ENCODE peak calls at places on chromosomes 12 and 14, in six cellular contexts. One of them, this sample, is unnamed.

GRCh38 chr14:104926619-104927431 is 2.1 kb downstream of the PLD4 start:
- DNase-seq in lower leg skin: peak
- DNase-seq in adrenal gland: no peak
- DNase-seq in gastrocnemius medialis: no peak
- DNase-seq in A549: no peak
- DNase-seq in HCT116: no peak
- DNase-seq in this sample: no peak

GRCh38 chr12:124852329-124852831 is 11.3 kb downstream of the SCARB1 start:
- DNase-seq in lower leg skin: no peak
- DNase-seq in adrenal gland: peak
- DNase-seq in gastrocnemius medialis: no peak
- DNase-seq in A549: no peak
- DNase-seq in HCT116: no peak
- DNase-seq in this sample: no peak

GRCh38 chr12:132291402-132292175 is 37.8 kb downstream of the GALNT9 start:
- DNase-seq in lower leg skin: no peak
- DNase-seq in adrenal gland: no peak
- DNase-seq in gastrocnemius medialis: no peak
- DNase-seq in A549: no peak
- DNase-seq in HCT116: no peak
- DNase-seq in this sample: no peak

GRCh38 chr12:110501378-110501721 is 561 bp downstream of the VPS29 start:
- DNase-seq in lower leg skin: peak
- DNase-seq in adrenal gland: no peak
- DNase-seq in gastrocnemius medialis: peak
- DNase-seq in A549: peak
- DNase-seq in HCT116: no peak
- DNase-seq in this sample: peak

GRCh38 chr14:44657688-44658388 is 150.8 kb upstream of the FSCB start:
- DNase-seq in lower leg skin: no peak
- DNase-seq in adrenal gland: no peak
- DNase-seq in gastrocnemius medialis: no peak
- DNase-seq in A549: no peak
- DNase-seq in HCT116: no peak
- DNase-seq in this sample: no peak

GRCh38 chr14:35257809-35258208 is 34.4 kb upstream of the PSMA6 start:
- DNase-seq in lower leg skin: no peak
- DNase-seq in adrenal gland: no peak
- DNase-seq in gastrocnemius medialis: no peak
- DNase-seq in A549: no peak
- DNase-seq in HCT116: no peak
- DNase-seq in this sample: no peak

GRCh38 chr14:20555845-20556244 is 5.0 kb downstream of the RNASE9 start:
- DNase-seq in lower leg skin: no peak
- DNase-seq in adrenal gland: no peak
- DNase-seq in gastrocnemius medialis: no peak
- DNase-seq in A549: no peak
- DNase-seq in HCT116: no peak
- DNase-seq in this sample: no peak

GRCh38 chr12:68887641-68888040 is 45.3 kb downstream of the CPM start:
- DNase-seq in lower leg skin: no peak
- DNase-seq in adrenal gland: no peak
- DNase-seq in gastrocnemius medialis: no peak
- DNase-seq in A549: no peak
- DNase-seq in HCT116: no peak
- DNase-seq in this sample: no peak

GRCh38 chr14:41609704-41610183 is 3.1 kb downstream of the LRFN5 start:
- DNase-seq in lower leg skin: peak
- DNase-seq in adrenal gland: peak
- DNase-seq in gastrocnemius medialis: no peak
- DNase-seq in A549: no peak
- DNase-seq in HCT116: no peak
- DNase-seq in this sample: peak

GRCh38 chr14:67583711-67584644 is 16.1 kb downstream of the PIGH start:
- DNase-seq in lower leg skin: peak
- DNase-seq in adrenal gland: peak
- DNase-seq in gastrocnemius medialis: no peak
- DNase-seq in A549: peak
- DNase-seq in HCT116: peak
- DNase-seq in this sample: peak

GRCh38 chr12:92729773-92730305 is 27.1 kb downstream of the PLEKHG7 start:
- DNase-seq in lower leg skin: no peak
- DNase-seq in adrenal gland: no peak
- DNase-seq in gastrocnemius medialis: no peak
- DNase-seq in A549: no peak
- DNase-seq in HCT116: no peak
- DNase-seq in this sample: no peak

GRCh38 chr12:104632724-104633181 is 176.0 kb downstream of the CHST11 start:
- DNase-seq in lower leg skin: no peak
- DNase-seq in adrenal gland: no peak
- DNase-seq in gastrocnemius medialis: no peak
- DNase-seq in A549: no peak
- DNase-seq in HCT116: no peak
- DNase-seq in this sample: no peak

GRCh38 chr12:130422676-130423075 is 85.0 kb downstream of the PIWIL1 start:
- DNase-seq in lower leg skin: peak
- DNase-seq in adrenal gland: no peak
- DNase-seq in gastrocnemius medialis: no peak
- DNase-seq in A549: no peak
- DNase-seq in HCT116: no peak
- DNase-seq in this sample: no peak

GRCh38 chr12:84786622-84787021 is 126.0 kb downstream of the SLC6A15 start:
- DNase-seq in lower leg skin: no peak
- DNase-seq in adrenal gland: no peak
- DNase-seq in gastrocnemius medialis: no peak
- DNase-seq in A549: no peak
- DNase-seq in HCT116: no peak
- DNase-seq in this sample: no peak

GRCh38 chr14:69079188-69079742 is 73.7 kb downstream of the DCAF5 start:
- DNase-seq in lower leg skin: no peak
- DNase-seq in adrenal gland: no peak
- DNase-seq in gastrocnemius medialis: no peak
- DNase-seq in A549: peak
- DNase-seq in HCT116: no peak
- DNase-seq in this sample: no peak

GRCh38 chr12:126676426-126676825 is 1590.5 kb upstream of the TMEM132C start:
- DNase-seq in lower leg skin: no peak
- DNase-seq in adrenal gland: no peak
- DNase-seq in gastrocnemius medialis: no peak
- DNase-seq in A549: no peak
- DNase-seq in HCT116: no peak
- DNase-seq in this sample: no peak

GRCh38 chr12:127257366-127257935 is 1009.5 kb upstream of the TMEM132C start:
- DNase-seq in lower leg skin: no peak
- DNase-seq in adrenal gland: no peak
- DNase-seq in gastrocnemius medialis: no peak
- DNase-seq in A549: no peak
- DNase-seq in HCT116: no peak
- DNase-seq in this sample: no peak

GRCh38 chr14:66443158-66443695 is 42.9 kb upstream of the CCDC196 start:
- DNase-seq in lower leg skin: no peak
- DNase-seq in adrenal gland: no peak
- DNase-seq in gastrocnemius medialis: no peak
- DNase-seq in A549: no peak
- DNase-seq in HCT116: no peak
- DNase-seq in this sample: no peak

GRCh38 chr12:64510687-64511086 is 58.8 kb downstream of the TBK1 start:
- DNase-seq in lower leg skin: no peak
- DNase-seq in adrenal gland: no peak
- DNase-seq in gastrocnemius medialis: no peak
- DNase-seq in A549: no peak
- DNase-seq in HCT116: no peak
- DNase-seq in this sample: no peak

GRCh38 chr12:119178544-119179334 is at the start of gene HSPB8:
- DNase-seq in lower leg skin: peak
- DNase-seq in adrenal gland: peak
- DNase-seq in gastrocnemius medialis: peak
- DNase-seq in A549: peak
- DNase-seq in HCT116: peak
- DNase-seq in this sample: peak

GRCh38 chr12:108637222-108637621 is 3.5 kb upstream of the SELPLG start:
- DNase-seq in lower leg skin: peak
- DNase-seq in adrenal gland: no peak
- DNase-seq in gastrocnemius medialis: no peak
- DNase-seq in A549: no peak
- DNase-seq in HCT116: no peak
- DNase-seq in this sample: no peak
- TF ChIP-seq POLR2A in lower leg skin: no peak
- TF ChIP-seq POLR2A in adrenal gland: no peak
- TF ChIP-seq POLR2A in gastrocnemius medialis: no peak
- TF ChIP-seq POLR2A in A549: no peak
- TF ChIP-seq POLR2A in HCT116: no peak
- TF ChIP-seq POLR2A in this sample: no peak

GRCh38 chr12:52038447-52038846 is 12.8 kb upstream of the NR4A1 start:
- DNase-seq in lower leg skin: no peak
- DNase-seq in adrenal gland: no peak
- DNase-seq in gastrocnemius medialis: no peak
- DNase-seq in A549: no peak
- DNase-seq in HCT116: no peak
- DNase-seq in this sample: no peak

GRCh38 chr12:52033506-52034258 is 17.6 kb upstream of the NR4A1 start:
- DNase-seq in lower leg skin: peak
- DNase-seq in adrenal gland: peak
- DNase-seq in gastrocnemius medialis: no peak
- DNase-seq in A549: no peak
- DNase-seq in HCT116: no peak
- DNase-seq in this sample: no peak

GRCh38 chr12:52037248-52037861 is 13.9 kb upstream of the NR4A1 start:
- DNase-seq in lower leg skin: peak
- DNase-seq in adrenal gland: peak
- DNase-seq in gastrocnemius medialis: peak
- DNase-seq in A549: no peak
- DNase-seq in HCT116: no peak
- DNase-seq in this sample: no peak

GRCh38 chr12:52035926-52036325 is 15.3 kb upstream of the NR4A1 start:
- DNase-seq in lower leg skin: no peak
- DNase-seq in adrenal gland: no peak
- DNase-seq in gastrocnemius medialis: no peak
- DNase-seq in A549: no peak
- DNase-seq in HCT116: no peak
- DNase-seq in this sample: no peak

GRCh38 chr12:52036587-52037171 is 14.6 kb upstream of the NR4A1 start:
- DNase-seq in lower leg skin: peak
- DNase-seq in adrenal gland: peak
- DNase-seq in gastrocnemius medialis: peak
- DNase-seq in A549: peak
- DNase-seq in HCT116: no peak
- DNase-seq in this sample: peak
- TF ChIP-seq POLR2A in lower leg skin: no peak
- TF ChIP-seq POLR2A in adrenal gland: peak
- TF ChIP-seq POLR2A in gastrocnemius medialis: peak
- TF ChIP-seq POLR2A in A549: no peak
- TF ChIP-seq POLR2A in HCT116: no peak
- TF ChIP-seq POLR2A in this sample: no peak

GRCh38 chr12:30794591-30795409 is 40.0 kb upstream of the CAPRIN2 start:
- DNase-seq in lower leg skin: no peak
- DNase-seq in adrenal gland: peak
- DNase-seq in gastrocnemius medialis: no peak
- DNase-seq in A549: peak
- DNase-seq in HCT116: peak
- DNase-seq in this sample: peak
- TF ChIP-seq POLR2A in lower leg skin: no peak
- TF ChIP-seq POLR2A in adrenal gland: no peak
- TF ChIP-seq POLR2A in gastrocnemius medialis: no peak
- TF ChIP-seq POLR2A in A549: no peak
- TF ChIP-seq POLR2A in HCT116: peak
- TF ChIP-seq POLR2A in this sample: no peak

GRCh38 chr12:112008918-112009317 is 4.0 kb downstream of the TMEM116 start:
- DNase-seq in lower leg skin: no peak
- DNase-seq in adrenal gland: no peak
- DNase-seq in gastrocnemius medialis: no peak
- DNase-seq in A549: no peak
- DNase-seq in HCT116: no peak
- DNase-seq in this sample: no peak

GRCh38 chr12:112007945-112008344 is 5.0 kb downstream of the TMEM116 start:
- DNase-seq in lower leg skin: no peak
- DNase-seq in adrenal gland: no peak
- DNase-seq in gastrocnemius medialis: no peak
- DNase-seq in A549: no peak
- DNase-seq in HCT116: no peak
- DNase-seq in this sample: no peak

GRCh38 chr12:112004041-112004440 is 8.9 kb downstream of the TMEM116 start:
- DNase-seq in lower leg skin: no peak
- DNase-seq in adrenal gland: no peak
- DNase-seq in gastrocnemius medialis: no peak
- DNase-seq in A549: no peak
- DNase-seq in HCT116: no peak
- DNase-seq in this sample: no peak

GRCh38 chr12:112001555-112001954 is 11.4 kb downstream of the TMEM116 start:
- DNase-seq in lower leg skin: no peak
- DNase-seq in adrenal gland: no peak
- DNase-seq in gastrocnemius medialis: no peak
- DNase-seq in A549: no peak
- DNase-seq in HCT116: no peak
- DNase-seq in this sample: no peak

DNA sequence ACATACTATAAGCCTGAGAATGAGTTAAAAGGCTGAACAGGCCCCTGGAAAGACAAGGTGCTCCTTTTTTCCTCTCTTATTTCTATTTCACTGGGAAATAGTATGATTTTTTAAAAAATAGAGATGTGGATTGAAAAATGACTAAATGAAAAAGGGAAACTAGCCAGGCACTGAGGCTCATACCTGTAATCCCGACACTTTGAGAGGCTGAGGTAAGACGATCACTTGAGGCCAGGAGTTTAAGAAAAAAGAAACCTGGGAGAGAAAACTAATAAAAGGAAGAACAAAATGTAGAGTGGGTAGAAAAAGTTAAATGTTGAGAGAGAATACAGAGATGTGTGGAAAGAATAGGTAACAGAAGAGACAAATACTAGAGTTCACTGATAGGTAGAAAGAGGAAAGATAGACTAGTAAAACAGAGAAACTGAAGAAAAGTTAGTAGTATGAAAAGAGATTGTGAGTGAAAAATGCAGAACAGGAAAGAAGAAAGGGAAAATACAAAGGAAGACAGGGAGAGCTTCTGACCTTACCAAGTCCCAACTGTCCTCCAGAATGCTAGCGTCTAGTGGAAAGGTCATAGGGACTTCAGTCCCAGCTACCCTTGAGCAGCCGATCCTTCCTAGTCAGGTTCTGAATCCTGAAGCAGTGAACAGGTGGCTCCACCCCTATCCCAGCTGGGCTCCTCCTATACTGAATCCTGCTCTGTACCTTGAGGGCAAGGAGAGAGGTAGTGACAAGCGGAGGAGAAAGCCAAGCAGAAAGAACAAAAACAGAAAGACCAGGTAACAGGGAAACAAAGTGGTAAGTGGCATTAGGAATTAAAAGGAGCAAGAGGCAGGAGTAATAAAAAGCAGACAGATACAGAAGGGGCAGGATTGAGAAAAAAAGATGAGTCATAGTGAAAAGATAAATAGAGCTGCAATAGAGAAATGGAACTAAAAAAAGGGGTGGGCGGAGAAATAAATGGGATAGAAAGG is 7.3 kb downstream of the TMEM116 start:
- DNase-seq in lower leg skin: no peak
- DNase-seq in adrenal gland: no peak
- DNase-seq in gastrocnemius medialis: no peak
- DNase-seq in A549: peak
- DNase-seq in HCT116: peak
- DNase-seq in this sample: no peak
- TF ChIP-seq POLR2A in lower leg skin: no peak
- TF ChIP-seq POLR2A in adrenal gland: no peak
- TF ChIP-seq POLR2A in gastrocnemius medialis: no peak
- TF ChIP-seq POLR2A in A549: no peak
- TF ChIP-seq POLR2A in HCT116: no peak
- TF ChIP-seq POLR2A in this sample: no peak

This sample was measured in H54.